ENCODE peak calls at places on chromosomes 2 and 18, in four cellular contexts. One of them, this sample, is unnamed.

GRCh38 chr2:88066543-88066942 is 1.1 kb upstream of the SMYD1 start:
- DNase-seq in K562: no peak
- DNase-seq in HepG2: no peak
- DNase-seq in GM12878: no peak
- DNase-seq in this sample: peak

GRCh38 chr18:10490401-10491289 is 35.2 kb upstream of the NAPG start:
- DNase-seq in K562: peak
- DNase-seq in HepG2: peak
- DNase-seq in GM12878: peak
- DNase-seq in this sample: no peak

GRCh38 chr2:96960271-96960955 is 26.0 kb downstream of the FAM178B start:
- DNase-seq in K562: peak
- DNase-seq in HepG2: peak
- DNase-seq in GM12878: no peak
- DNase-seq in this sample: peak

GRCh38 chr2:51995293-51995692 is 963.4 kb upstream of the NRXN1 start:
- DNase-seq in K562: no peak
- DNase-seq in HepG2: no peak
- DNase-seq in GM12878: no peak
- DNase-seq in this sample: no peak

GRCh38 chr2:241686649-241687425 is at the start of gene DTYMK:
- DNase-seq in K562: peak
- DNase-seq in HepG2: peak
- DNase-seq in GM12878: peak
- DNase-seq in this sample: peak

GRCh38 chr18:38886852-38887670 is 1321.5 kb upstream of the CELF4 start:
- DNase-seq in K562: no peak
- DNase-seq in HepG2: no peak
- DNase-seq in GM12878: no peak
- DNase-seq in this sample: no peak

GRCh38 chr2:46690825-46691224 is 211.5 kb downstream of the TMEM247 start:
- DNase-seq in K562: peak
- DNase-seq in HepG2: peak
- DNase-seq in GM12878: no peak
- DNase-seq in this sample: no peak

GRCh38 chr2:172052000-172052983 is 33.0 kb upstream of the DLX1 start:
- DNase-seq in K562: no peak
- DNase-seq in HepG2: peak
- DNase-seq in GM12878: no peak
- DNase-seq in this sample: peak

GRCh38 chr2:174335605-174336402 is 1.1 kb downstream of the SP9 start:
- DNase-seq in K562: peak
- DNase-seq in HepG2: no peak
- DNase-seq in GM12878: no peak
- DNase-seq in this sample: peak

GRCh38 chr18:28357785-28358401 is 181.0 kb upstream of the CDH2 start:
- DNase-seq in K562: no peak
- DNase-seq in HepG2: peak
- DNase-seq in GM12878: no peak
- DNase-seq in this sample: no peak

GRCh38 chr2:5734866-5735861 is 43.0 kb downstream of the SOX11 start:
- DNase-seq in K562: no peak
- DNase-seq in HepG2: no peak
- DNase-seq in GM12878: no peak
- DNase-seq in this sample: no peak

GRCh38 chr2:98134601-98135000 is 47.6 kb downstream of the VWA3B start:
- DNase-seq in K562: no peak
- DNase-seq in HepG2: no peak
- DNase-seq in GM12878: no peak
- DNase-seq in this sample: no peak

GRCh38 chr18:7847988-7848387 is 280.9 kb downstream of the PTPRM start:
- DNase-seq in K562: no peak
- DNase-seq in HepG2: no peak
- DNase-seq in GM12878: no peak
- DNase-seq in this sample: no peak

GRCh38 chr2:214019229-214019972 is 391.5 kb upstream of the VWC2L start:
- DNase-seq in K562: no peak
- DNase-seq in HepG2: no peak
- DNase-seq in GM12878: no peak
- DNase-seq in this sample: no peak

GRCh38 chr18:76456823-76457222 is 38.2 kb downstream of the ZNF516 start:
- DNase-seq in K562: no peak
- DNase-seq in HepG2: no peak
- DNase-seq in GM12878: no peak
- DNase-seq in this sample: no peak

GRCh38 chr2:25740810-25741381 is 67.5 kb upstream of the DTNB start:
- DNase-seq in K562: no peak
- DNase-seq in HepG2: no peak
- DNase-seq in GM12878: no peak
- DNase-seq in this sample: no peak

GRCh38 chr18:48804856-48805610 is 145.7 kb downstream of the SMAD7 start:
- DNase-seq in K562: no peak
- DNase-seq in HepG2: no peak
- DNase-seq in GM12878: no peak
- DNase-seq in this sample: no peak

GRCh38 chr2:70199320-70199864 is 8.6 kb upstream of the C2orf42 start:
- DNase-seq in K562: no peak
- DNase-seq in HepG2: peak
- DNase-seq in GM12878: no peak
- DNase-seq in this sample: no peak

GRCh38 chr2:68643011-68643873 is at the start of gene PROKR1:
- DNase-seq in K562: peak
- DNase-seq in HepG2: no peak
- DNase-seq in GM12878: no peak
- DNase-seq in this sample: peak

DNA sequence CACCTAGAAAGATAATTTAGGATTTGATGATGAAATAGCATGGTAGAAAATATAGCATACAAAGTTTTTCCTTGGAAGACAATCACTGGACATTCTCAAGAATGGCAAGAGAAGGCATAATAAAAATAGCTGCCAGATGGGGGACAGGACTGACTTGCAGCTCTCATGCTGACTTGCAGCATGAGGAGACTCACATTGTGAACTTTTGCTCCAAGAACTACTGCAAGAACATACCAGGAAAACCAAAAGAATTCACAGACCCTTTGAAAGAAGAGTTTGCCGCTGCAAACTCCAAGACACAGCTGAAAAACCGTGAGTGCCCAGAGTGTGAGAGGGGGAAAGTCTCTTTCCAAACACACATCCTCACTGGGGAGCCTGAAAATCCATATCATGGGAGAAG is 47.0 kb downstream of the CRYGD start:
- DNase-seq in K562: no peak
- DNase-seq in HepG2: no peak
- DNase-seq in GM12878: no peak
- DNase-seq in this sample: no peak
- TF ChIP-seq REST in K562: no peak
- TF ChIP-seq REST in HepG2: no peak
- TF ChIP-seq REST in GM12878: no peak
- TF ChIP-seq REST in this sample: no peak

DNA sequence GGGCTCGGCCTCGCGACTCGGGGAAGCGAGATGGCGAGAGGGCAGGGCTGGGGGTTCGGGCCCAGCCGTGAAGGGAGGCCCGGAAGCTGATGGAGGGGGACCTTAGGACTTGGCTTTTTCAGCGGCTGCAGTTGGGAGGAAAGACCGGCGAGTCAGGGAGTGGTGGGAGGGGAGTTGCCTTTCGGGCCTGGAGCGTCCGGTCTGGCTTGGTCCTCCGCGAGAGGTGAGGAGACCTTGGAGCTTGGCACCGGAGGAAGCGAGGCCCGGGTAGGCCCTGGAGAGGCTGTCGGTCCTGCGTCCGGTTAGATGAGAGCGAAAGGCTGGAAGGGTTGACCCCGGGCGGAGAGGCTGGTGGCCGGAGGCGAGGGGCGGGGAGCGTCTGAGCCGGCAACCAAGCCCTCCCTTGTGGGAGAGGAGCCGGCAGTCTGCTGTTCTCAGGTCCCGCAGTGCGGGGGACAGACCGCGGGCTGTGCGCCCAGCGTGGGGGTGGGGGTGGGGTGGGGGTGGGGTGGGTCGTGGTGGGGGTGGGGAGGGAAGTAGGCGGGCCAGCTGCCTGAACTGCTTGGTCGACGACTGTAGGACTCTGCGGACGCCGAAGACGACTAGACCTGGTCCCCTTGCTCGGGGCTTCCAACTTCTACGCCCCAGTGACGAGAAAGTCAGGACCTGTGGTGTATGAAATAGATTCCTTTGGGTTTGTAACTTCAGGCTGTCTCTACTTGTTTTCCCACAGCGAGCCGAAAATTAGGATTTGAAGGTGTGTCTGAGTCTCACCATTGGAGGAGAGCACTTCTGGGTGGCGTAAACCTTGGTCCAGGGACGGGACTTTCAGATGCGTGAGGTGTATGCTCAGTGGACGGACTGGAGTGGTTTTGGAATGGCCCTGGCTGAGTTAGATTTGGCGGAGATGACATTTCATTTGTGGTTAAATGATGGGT is 991 bp downstream of the BIRC6 start:
- DNase-seq in K562: peak
- DNase-seq in HepG2: peak
- DNase-seq in GM12878: no peak
- DNase-seq in this sample: peak
- TF ChIP-seq MXI1 in K562: no peak
- TF ChIP-seq MXI1 in HepG2: no peak
- TF ChIP-seq MXI1 in GM12878: peak
- TF ChIP-seq MXI1 in this sample: no peak

DNA sequence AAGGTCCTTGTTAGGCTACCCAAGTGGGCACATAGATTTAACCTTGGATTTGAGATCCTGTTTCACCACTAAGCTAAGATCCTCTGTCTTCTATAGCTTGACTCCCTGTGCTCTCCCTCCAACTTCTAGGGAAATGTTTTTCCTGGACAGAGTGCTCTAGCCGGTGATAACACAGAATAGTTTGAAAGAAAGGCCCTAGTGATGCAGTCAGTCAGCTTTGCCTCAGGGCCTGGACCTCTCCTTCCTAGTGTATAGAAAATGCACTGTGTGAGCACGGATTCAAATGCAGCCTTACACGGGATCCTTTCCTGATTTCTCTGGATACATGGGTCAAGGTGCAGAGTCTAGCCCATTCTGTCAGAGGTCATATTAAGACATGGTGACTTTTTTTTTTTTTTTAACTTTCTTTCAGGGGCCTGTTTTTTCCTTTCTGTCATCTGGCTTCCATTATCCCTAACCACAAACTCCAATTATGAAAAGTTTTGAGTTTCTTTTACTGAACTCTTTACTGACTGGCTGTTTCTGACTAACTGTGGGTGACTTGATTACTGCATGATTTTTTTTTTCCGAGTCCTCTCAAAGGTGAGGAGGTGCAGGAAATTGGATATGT is 122.6 kb downstream of the LRP1B start:
- DNase-seq in K562: no peak
- DNase-seq in HepG2: no peak
- DNase-seq in GM12878: no peak
- DNase-seq in this sample: no peak
- TF ChIP-seq SIN3A in K562: no peak
- TF ChIP-seq SIN3A in HepG2: no peak
- TF ChIP-seq SIN3A in GM12878: no peak
- TF ChIP-seq SIN3A in this sample: no peak

GRCh38 chr2:127770973-127771735 is 39.8 kb downstream of the WDR33 start:
- DNase-seq in K562: no peak
- DNase-seq in HepG2: peak
- DNase-seq in GM12878: no peak
- DNase-seq in this sample: no peak

GRCh38 chr2:127771756-127772155 is 39.2 kb downstream of the WDR33 start:
- DNase-seq in K562: no peak
- DNase-seq in HepG2: no peak
- DNase-seq in GM12878: no peak
- DNase-seq in this sample: no peak

GRCh38 chr2:127769587-127769986 is 41.4 kb downstream of the WDR33 start:
- DNase-seq in K562: no peak
- DNase-seq in HepG2: no peak
- DNase-seq in GM12878: no peak
- DNase-seq in this sample: no peak

GRCh38 chr2:127763776-127764175 is 47.2 kb downstream of the WDR33 start:
- DNase-seq in K562: no peak
- DNase-seq in HepG2: peak
- DNase-seq in GM12878: no peak
- DNase-seq in this sample: no peak

GRCh38 chr2:127768775-127769479 is 42.0 kb downstream of the WDR33 start:
- DNase-seq in K562: no peak
- DNase-seq in HepG2: no peak
- DNase-seq in GM12878: no peak
- DNase-seq in this sample: no peak
- TF ChIP-seq REST in K562: no peak
- TF ChIP-seq REST in HepG2: no peak
- TF ChIP-seq REST in GM12878: no peak
- TF ChIP-seq REST in this sample: no peak

GRCh38 chr2:55519908-55520885 is 679 bp downstream of the CFAP36 start:
- DNase-seq in K562: peak
- DNase-seq in HepG2: peak
- DNase-seq in GM12878: no peak
- DNase-seq in this sample: peak

DNA sequence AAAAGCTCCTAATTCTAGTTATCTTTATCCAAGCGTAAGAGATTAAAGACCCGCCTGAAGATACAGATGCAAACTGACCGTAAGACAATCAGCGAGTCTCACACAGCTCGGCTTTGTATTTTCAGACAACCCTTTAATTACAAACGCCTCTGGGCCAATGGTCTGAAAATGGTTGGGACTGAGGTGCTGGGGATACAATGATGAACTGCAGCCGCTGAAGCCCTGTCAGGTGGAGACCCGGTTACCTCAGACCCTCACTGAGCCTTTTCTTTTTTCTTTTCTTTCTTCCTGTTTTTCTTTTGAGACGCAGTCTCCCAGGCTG is 711 bp upstream of the CFAP36 start:
- DNase-seq in K562: peak
- DNase-seq in HepG2: peak
- DNase-seq in GM12878: no peak
- DNase-seq in this sample: peak
- TF ChIP-seq MXI1 in K562: no peak
- TF ChIP-seq MXI1 in HepG2: no peak
- TF ChIP-seq MXI1 in GM12878: no peak
- TF ChIP-seq MXI1 in this sample: no peak

GRCh38 chr2:8587920-8588830 is 93.7 kb upstream of the ID2 start:
- DNase-seq in K562: no peak
- DNase-seq in HepG2: no peak
- DNase-seq in GM12878: no peak
- DNase-seq in this sample: no peak
- TF ChIP-seq SIN3A in K562: no peak
- TF ChIP-seq SIN3A in HepG2: no peak
- TF ChIP-seq SIN3A in GM12878: no peak
- TF ChIP-seq SIN3A in this sample: no peak

This sample was measured in SK-N-SH.